ENCODE peak calls at places on chromosomes 4 and X, in six cellular contexts. W is NCI-H2081, C is suprapubic skin, P is ACHN, I is endothelial cell, M is H7. B is an unnamed sample.

GRCh38 chr4:118834960-118835895 is 698 bp downstream of the SEC24D start:
- DNase-seq in M (peak), P (peak), I (peak), W (no peak), C (no peak), B (peak)

GRCh38 chr4:3145251-3145908 is 70.9 kb downstream of the HTT start:
- DNase-seq in I (no peak), W (no peak), P (no peak), C (no peak), M (no peak), B (peak)

GRCh38 chr4:579543-580175 is 3.6 kb upstream of the TMEM271 start:
- DNase-seq in M (no peak), C (no peak), P (no peak), I (no peak), W (no peak), B (peak)

GRCh38 chr4:149029056-149029651 is 586.9 kb upstream of the NR3C2 start:
- DNase-seq in C (no peak), M (no peak), P (no peak), W (no peak), I (no peak), B (no peak)

GRCh38 chr4:30600246-30600645 is 119.9 kb upstream of the PCDH7 start:
- DNase-seq in W (no peak), P (no peak), M (peak), C (no peak), I (no peak), B (no peak)

GRCh38 chr4:174681723-174682300 is 147.2 kb downstream of the GLRA3 start:
- DNase-seq in P (peak), W (no peak), C (no peak), M (no peak), I (no peak), B (peak)

GRCh38 chr4:25970241-25970675 is 56.2 kb downstream of the SMIM20 start:
- DNase-seq in P (no peak), W (no peak), C (no peak), M (no peak), I (peak), B (no peak)

GRCh38 chr4:52198356-52198755 is 147.3 kb downstream of the SPATA18 start:
- DNase-seq in M (no peak), C (no peak), W (no peak), I (no peak), P (no peak), B (no peak)

GRCh38 chr4:58935336-58935735 is 1825.2 kb upstream of the IGFBP7 start:
- DNase-seq in W (no peak), C (no peak), I (no peak), P (no peak), M (no peak), B (no peak)

GRCh38 chrX:45379186-45379585 is 178.5 kb upstream of the DIPK2B start:
- DNase-seq in M (no peak), W (no peak), I (no peak), P (no peak), C (no peak), B (no peak)

B was measured in AG08396.